ENCODE peak calls at places on chromosomes 16 and 17, in four cellular contexts. H is heart left ventricle, A is transverse colon, B is lower leg skin. C is an unnamed sample.

GRCh38 chr17:38706625-38707298 is 1.7 kb downstream of the MLLT6 start:
- DNase-seq in H (no peak), A (no peak), B (no peak), C (no peak)

GRCh38 chr16:68889508-68890150 is 46.3 kb downstream of the TANGO6 start:
- DNase-seq in H (no peak), A (no peak), B (no peak), C (no peak)

GRCh38 chr17:57953703-57954420 is 1.4 kb downstream of the CUEDC1 start:
- DNase-seq in H (no peak), A (no peak), B (no peak), C (no peak)

GRCh38 chr16:89256651-89257254 is 39.2 kb downstream of the ZNF778 start:
- DNase-seq in H (no peak), A (peak), B (no peak), C (no peak)

GRCh38 chr16:86930001-86930400 is 351.7 kb downstream of the FOXL1 start:
- DNase-seq in H (no peak), A (no peak), B (no peak), C (no peak)

GRCh38 chr16:970379-970765 is 412 bp downstream of the LMF1 start:
- DNase-seq in H (no peak), A (no peak), B (no peak), C (no peak)

GRCh38 chr16:260326-260725 is 15.4 kb downstream of the RGS11 start:
- DNase-seq in H (no peak), A (no peak), B (no peak), C (no peak)

GRCh38 chr16:54066451-54067056 is 220.0 kb downstream of the IRX3 start:
- DNase-seq in H (no peak), A (no peak), B (no peak), C (peak)

GRCh38 chr16:57893559-57894389 is 77.2 kb downstream of the CNGB1 start:
- DNase-seq in H (no peak), A (no peak), B (no peak), C (no peak)

GRCh38 chr17:32609085-32609484 is 122.3 kb downstream of the CDK5R1 start:
- DNase-seq in H (peak), A (peak), B (no peak), C (peak)

GRCh38 chr16:22300427-22301071 is 3.3 kb downstream of the POLR3E start:
- DNase-seq in H (no peak), A (peak), B (no peak), C (no peak)

GRCh38 chr17:57643062-57643461 is 102.0 kb downstream of the CCDC182 start:
- DNase-seq in H (no peak), A (no peak), B (no peak), C (no peak)

GRCh38 chr17:6067060-6067459 is 3.1 kb upstream of the WSCD1 start:
- DNase-seq in H (no peak), A (no peak), B (no peak), C (no peak)

GRCh38 chr17:62966426-62967110 is 533 bp downstream of the TANC2 start:
- DNase-seq in H (peak), A (peak), B (peak), C (peak)

GRCh38 chr16:83928341-83929055 is 24.5 kb upstream of the OSGIN1 start:
- DNase-seq in H (no peak), A (no peak), B (no peak), C (no peak)

GRCh38 chr16:10297341-10298006 is 88.4 kb upstream of the ATF7IP2 start:
- DNase-seq in H (no peak), A (peak), B (no peak), C (no peak)

GRCh38 chr17:16379654-16380053 is 1.2 kb upstream of the UBB start:
- DNase-seq in H (no peak), A (no peak), B (no peak), C (no peak)

GRCh38 chr17:52824542-52824941 is 666.0 kb upstream of the CA10 start:
- DNase-seq in H (no peak), A (peak), B (no peak), C (no peak)

GRCh38 chr17:44205962-44206824 is 6.5 kb upstream of the ATXN7L3 start:
- DNase-seq in H (no peak), A (no peak), B (no peak), C (no peak)

GRCh38 chr16:29702307-29702706 is 23.3 kb downstream of the QPRT start:
- DNase-seq in H (no peak), A (no peak), B (no peak), C (no peak)

GRCh38 chr16:78669994-78670393 is 570.5 kb downstream of the WWOX start:
- DNase-seq in H (no peak), A (no peak), B (no peak), C (no peak)

GRCh38 chr16:75293746-75294145 is 42.3 kb upstream of the BCAR1 start:
- DNase-seq in H (no peak), A (no peak), B (no peak), C (no peak)

GRCh38 chr17:81164464-81165245 is 652 bp upstream of the PVALEF start:
- DNase-seq in H (no peak), A (no peak), B (no peak), C (no peak)

GRCh38 chr17:63928172-63928666 is 3.9 kb downstream of the CD79B start:
- DNase-seq in H (peak), A (no peak), B (no peak), C (no peak)

GRCh38 chr16:67430504-67431076 is 331 bp upstream of the HSD11B2 start:
- DNase-seq in H (no peak), A (peak), B (no peak), C (no peak)

GRCh38 chr16:16100631-16101030 is 122.7 kb downstream of the ABCC6 start:
- DNase-seq in H (no peak), A (no peak), B (no peak), C (no peak)

GRCh38 chr16:22210854-22211253 is 4.8 kb downstream of the EEF2K start:
- DNase-seq in H (no peak), A (no peak), B (no peak), C (no peak)

GRCh38 chr16:19601083-19601976 is 45.8 kb downstream of the VPS35L start:
- DNase-seq in H (no peak), A (peak), B (no peak), C (no peak)

GRCh38 chr17:66021757-66022156 is 170.2 kb downstream of the CEP112 start:
- DNase-seq in H (no peak), A (no peak), B (no peak), C (no peak)

GRCh38 chr17:73586153-73586906 is 57.9 kb downstream of the SDK2 start:
- DNase-seq in H (no peak), A (no peak), B (no peak), C (no peak)

GRCh38 chr16:75496546-75496945 is 1.3 kb upstream of the CHST6 start:
- DNase-seq in H (no peak), A (no peak), B (no peak), C (no peak)

DNA sequence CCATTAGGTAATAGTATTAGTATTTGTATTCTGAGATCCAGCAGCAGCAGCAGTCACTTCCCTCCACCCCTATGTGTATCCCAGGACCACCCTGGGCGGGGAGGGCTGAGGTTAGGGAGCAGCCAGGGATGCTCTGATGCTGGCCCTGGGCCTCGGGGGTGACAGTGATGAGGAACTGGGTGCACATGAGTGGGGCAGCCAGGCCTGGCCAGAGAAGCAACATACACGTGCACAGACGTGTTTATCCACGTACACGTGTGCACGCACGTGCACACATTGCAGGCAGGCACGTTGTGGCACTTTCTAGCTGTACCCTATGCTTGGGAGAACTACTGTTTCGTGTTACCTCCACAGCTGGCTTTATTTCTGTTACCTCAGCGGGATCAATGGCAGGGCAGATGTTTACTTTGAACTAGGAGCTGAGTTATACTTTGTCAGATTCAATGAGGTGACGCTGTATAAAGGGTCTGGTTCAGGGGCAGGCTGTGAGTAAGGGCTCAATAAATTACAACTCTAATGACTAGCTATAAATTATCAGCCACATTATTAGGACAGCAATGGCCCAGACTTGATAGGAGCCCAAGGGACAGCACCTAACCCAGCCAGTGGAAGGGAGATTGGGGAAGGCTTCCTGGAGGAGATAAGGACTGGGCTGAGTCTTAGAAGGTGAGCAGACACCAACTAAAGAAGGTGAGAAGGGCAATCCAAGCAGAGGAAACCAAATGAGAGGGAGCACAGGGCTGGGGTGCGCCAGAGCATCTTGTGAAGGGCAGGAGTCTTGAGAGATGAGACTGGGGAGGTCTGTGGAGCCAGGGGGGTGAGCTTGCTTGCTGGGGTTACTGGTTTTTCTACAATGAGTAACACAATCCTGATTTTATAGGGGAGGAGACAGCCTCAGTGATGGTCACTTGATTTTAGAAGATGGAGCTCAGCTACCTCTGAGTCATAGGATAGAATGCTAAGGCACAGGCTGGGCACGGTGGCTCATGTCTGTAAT is 22.4 kb upstream of the CA4 start:
- DNase-seq in H (no peak), A (no peak), B (no peak), C (peak)
- TF ChIP-seq POLR2A in H (no peak), A (no peak), B (no peak), C (no peak)

GRCh38 chr17:41583137-41584127 is 3.3 kb downstream of the KRT14 start:
- DNase-seq in H (no peak), A (peak), B (no peak), C (no peak)
- TF ChIP-seq CTCF in H (no peak), A (peak), B (no peak), C (no peak)

GRCh38 chr16:81366316-81366932 is 51.7 kb downstream of the GAN start:
- DNase-seq in H (no peak), A (no peak), B (no peak), C (no peak)
- TF ChIP-seq POLR2A in H (no peak), A (no peak), B (no peak), C (no peak)

DNA sequence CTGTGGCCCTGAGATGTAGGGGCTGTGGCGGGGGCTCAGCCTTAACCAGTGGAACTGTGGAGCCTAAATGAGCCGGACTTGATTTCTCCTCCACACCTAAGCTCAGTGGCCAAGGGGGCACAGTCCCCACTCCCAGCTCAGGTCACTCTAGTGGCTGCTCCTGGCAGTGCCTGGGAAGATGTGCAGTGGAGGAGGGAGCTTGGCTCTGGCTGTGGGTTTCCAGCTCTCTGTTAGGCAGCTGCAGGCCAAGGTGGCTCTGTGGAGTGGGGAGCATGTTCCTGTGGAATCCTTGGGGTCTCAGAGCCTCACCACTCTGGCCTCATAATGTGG is 76.3 kb downstream of the AMFR start:
- DNase-seq in H (peak), A (no peak), B (no peak), C (no peak)
- TF ChIP-seq CTCF in H (no peak), A (no peak), B (no peak), C (no peak)

GRCh38 chr17:78736526-78737079 is 45.5 kb downstream of the CYTH1 start:
- DNase-seq in H (peak), A (peak), B (peak), C (peak)
- TF ChIP-seq POLR2A in H (no peak), A (peak), B (no peak), C (no peak)

GRCh38 chr17:49894761-49895160 is 46.9 kb upstream of the TAC4 start:
- DNase-seq in H (no peak), A (no peak), B (peak), C (peak)

GRCh38 chr17:49898547-49899490 is 51.0 kb upstream of the TAC4 start:
- DNase-seq in H (no peak), A (no peak), B (no peak), C (no peak)

GRCh38 chr17:49896860-49897259 is 49.0 kb upstream of the TAC4 start:
- DNase-seq in H (no peak), A (no peak), B (no peak), C (no peak)

GRCh38 chr17:49896222-49896621 is 48.4 kb upstream of the TAC4 start:
- DNase-seq in H (no peak), A (no peak), B (no peak), C (no peak)

DNA sequence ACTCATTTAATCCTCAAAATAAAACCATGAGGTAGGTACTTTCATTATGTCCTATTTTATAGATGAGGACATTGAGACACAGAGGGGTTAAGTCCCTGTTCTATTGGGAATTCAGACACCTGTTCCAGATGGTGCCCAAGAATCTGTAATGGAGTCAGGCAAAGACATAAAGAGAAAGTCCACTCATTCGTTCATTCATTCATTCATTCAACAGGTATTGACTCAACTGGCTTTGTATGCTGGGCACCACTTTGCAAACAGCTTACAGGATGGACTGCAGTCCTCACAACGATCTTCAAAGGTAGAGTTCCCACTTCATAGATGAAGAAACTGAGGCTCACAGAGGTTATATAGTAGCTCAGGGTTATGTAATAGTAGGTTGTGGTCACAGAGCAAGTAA is 47.9 kb upstream of the TAC4 start:
- DNase-seq in H (no peak), A (no peak), B (no peak), C (no peak)
- TF ChIP-seq CTCF in H (no peak), A (no peak), B (no peak), C (no peak)

GRCh38 chr17:79568661-79569060 is 42.2 kb downstream of the RBFOX3 start:
- DNase-seq in H (no peak), A (no peak), B (no peak), C (no peak)
- TF ChIP-seq POLR2A in H (no peak), A (no peak), B (no peak), C (no peak)

GRCh38 chr16:31090540-31090939 is 1.8 kb upstream of the PRSS53 start:
- DNase-seq in H (no peak), A (no peak), B (no peak), C (no peak)

GRCh38 chr16:31092330-31092729 is 2.3 kb downstream of the VKORC1 start:
- DNase-seq in H (no peak), A (no peak), B (no peak), C (no peak)

GRCh38 chr16:31094424-31095120 is at the start of gene VKORC1:
- DNase-seq in H (peak), A (peak), B (peak), C (peak)

GRCh38 chr16:31094088-31094423 is 541 bp downstream of the VKORC1 start:
- DNase-seq in H (no peak), A (no peak), B (no peak), C (no peak)

GRCh38 chr16:31093132-31093703 is 1.4 kb downstream of the VKORC1 start:
- DNase-seq in H (no peak), A (peak), B (no peak), C (no peak)
- TF ChIP-seq CTCF in H (no peak), A (no peak), B (no peak), C (no peak)

C was measured in breast epithelium.